ENCODE peak calls at places on chromosome 18, in eight cellular contexts. V is activated CD8-positive, alpha-beta T cell treated with anti-CD3 and anti-CD28 coated beads for 36 hours; Y is epithelial cell of proximal tubule; U is nephron progenitor cell; F is neural progenitor cell; C is fibroblast of the aortic adventitia; O is heart left ventricle; H is lower lobe of right lung. E is an unnamed sample.

GRCh38 chr18:48749768-48750167 is 201.0 kb downstream of the SMAD7 start:
- DNase-seq in V (no peak), Y (peak), U (no peak), F (no peak), C (peak), O (peak), H (no peak), E (no peak)

GRCh38 chr18:38019292-38019691 is 453.7 kb upstream of the CELF4 start:
- DNase-seq in V (no peak), Y (no peak), U (no peak), F (peak), C (no peak), O (no peak), H (no peak), E (no peak)

GRCh38 chr18:34352385-34353163 is 127.9 kb upstream of the NOL4 start:
- DNase-seq in V (no peak), Y (no peak), U (no peak), F (peak), C (no peak), O (no peak), H (no peak), E (no peak)

GRCh38 chr18:79494936-79495335 is 99.2 kb downstream of the NFATC1 start:
- DNase-seq in V (no peak), Y (no peak), U (no peak), F (no peak), C (no peak), O (no peak), H (peak), E (peak)

GRCh38 chr18:34767601-34768027 is 57.5 kb downstream of the DTNA start:
- DNase-seq in V (no peak), Y (peak), U (no peak), F (no peak), C (peak), O (no peak), H (no peak), E (no peak)

GRCh38 chr18:79378416-79379250 is 17.1 kb upstream of the NFATC1 start:
- DNase-seq in V (peak), Y (no peak), U (peak), F (peak), C (peak), O (peak), H (peak), E (peak)

GRCh38 chr18:68693091-68693815 is 21.7 kb downstream of the TMX3 start:
- DNase-seq in V (no peak), Y (no peak), U (no peak), F (no peak), C (no peak), O (no peak), H (peak), E (no peak)

GRCh38 chr18:8797206-8797605 is 91.8 kb downstream of the MTCL1 start:
- DNase-seq in V (no peak), Y (no peak), U (no peak), F (no peak), C (no peak), O (no peak), H (no peak), E (no peak)

GRCh38 chr18:63850010-63850409 is 37.5 kb upstream of the SERPINB2 start:
- DNase-seq in V (peak), Y (no peak), U (peak), F (peak), C (peak), O (no peak), H (no peak), E (peak)
- TF ChIP-seq CTCF in V (no peak), Y (peak), U (peak), F (peak), C (peak), O (no peak), H (peak), E (no peak)

DNA sequence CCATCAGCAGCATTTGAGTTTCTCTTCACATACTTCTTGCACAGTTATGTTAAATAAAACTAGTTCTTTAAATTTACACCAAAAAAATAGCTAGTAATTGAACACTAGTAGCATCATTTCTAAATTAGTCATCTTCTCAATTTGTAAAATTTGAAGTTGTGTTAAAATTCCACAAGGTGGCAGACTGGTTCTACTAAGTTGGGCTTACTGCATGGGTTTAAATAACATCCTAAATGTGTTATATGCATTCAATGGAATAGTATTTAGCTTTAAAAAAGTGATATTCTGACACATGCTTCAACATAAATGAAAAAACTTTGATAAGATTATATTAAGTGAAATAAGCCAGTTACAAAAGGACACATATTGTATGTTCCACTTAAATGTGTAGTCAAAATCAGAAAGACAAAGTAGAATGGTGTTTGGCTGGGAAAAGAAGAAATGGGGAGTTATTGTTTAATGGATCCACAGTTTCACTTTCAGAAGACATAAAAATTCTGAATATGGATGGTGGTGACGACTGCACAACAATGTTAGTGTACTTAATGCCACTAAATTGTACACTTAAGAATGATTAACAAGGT is 28.7 kb upstream of the RPRD1A start:
- DNase-seq in V (no peak), Y (peak), U (no peak), F (peak), C (peak), O (no peak), H (no peak), E (no peak)
- TF ChIP-seq CTCF in V (peak), Y (peak), U (peak), F (peak), C (peak), O (peak), H (peak), E (peak)

GRCh38 chr18:31503011-31503410 is 5.0 kb downstream of the DSG2 start:
- DNase-seq in V (no peak), Y (no peak), U (no peak), F (no peak), C (no peak), O (no peak), H (no peak), E (no peak)

GRCh38 chr18:31504455-31505147 is 6.6 kb downstream of the DSG2 start:
- DNase-seq in V (no peak), Y (no peak), U (no peak), F (no peak), C (no peak), O (no peak), H (no peak), E (no peak)

GRCh38 chr18:31508781-31509180 is 10.8 kb downstream of the DSG2 start:
- DNase-seq in V (no peak), Y (no peak), U (no peak), F (no peak), C (no peak), O (no peak), H (no peak), E (no peak)

GRCh38 chr18:31505161-31505560 is 7.2 kb downstream of the DSG2 start:
- DNase-seq in V (no peak), Y (no peak), U (no peak), F (no peak), C (no peak), O (no peak), H (no peak), E (no peak)

DNA sequence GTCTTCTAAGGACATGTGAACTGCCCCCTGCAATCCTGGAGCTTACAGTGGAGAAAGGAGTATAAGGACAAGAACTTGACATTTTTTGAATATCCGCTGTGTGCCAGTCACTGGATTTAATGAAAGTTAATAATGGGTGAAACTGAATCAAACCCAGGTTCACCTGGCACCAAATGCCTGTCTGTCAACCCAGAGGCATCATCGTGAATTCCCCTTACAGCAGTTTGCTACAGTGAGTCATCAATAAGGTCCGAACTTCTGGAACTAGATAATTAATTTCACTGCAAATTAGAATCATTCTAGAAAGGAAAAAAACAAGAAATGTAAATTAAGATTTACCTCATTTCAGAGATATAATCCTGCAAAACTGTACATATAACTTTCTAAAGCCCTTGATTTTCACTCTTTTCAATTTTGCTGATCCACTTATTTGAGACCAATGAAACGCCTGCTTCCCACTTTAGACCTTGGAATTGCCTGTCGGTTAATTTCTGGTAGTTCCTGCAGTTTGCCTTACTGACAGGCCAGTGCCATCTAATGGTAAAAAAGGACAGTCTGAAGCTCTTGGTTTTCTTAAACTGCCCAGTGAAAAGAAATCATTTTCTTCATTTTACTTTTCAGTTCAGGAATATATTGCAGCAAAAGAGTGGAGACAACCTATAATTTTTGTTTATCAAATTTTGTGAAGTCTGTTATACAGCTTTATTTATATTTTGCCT is 8.2 kb downstream of the DSG2 start:
- DNase-seq in V (no peak), Y (no peak), U (no peak), F (no peak), C (peak), O (no peak), H (no peak), E (no peak)
- TF ChIP-seq CTCF in V (no peak), Y (peak), U (peak), F (peak), C (peak), O (peak), H (no peak), E (no peak)

DNA sequence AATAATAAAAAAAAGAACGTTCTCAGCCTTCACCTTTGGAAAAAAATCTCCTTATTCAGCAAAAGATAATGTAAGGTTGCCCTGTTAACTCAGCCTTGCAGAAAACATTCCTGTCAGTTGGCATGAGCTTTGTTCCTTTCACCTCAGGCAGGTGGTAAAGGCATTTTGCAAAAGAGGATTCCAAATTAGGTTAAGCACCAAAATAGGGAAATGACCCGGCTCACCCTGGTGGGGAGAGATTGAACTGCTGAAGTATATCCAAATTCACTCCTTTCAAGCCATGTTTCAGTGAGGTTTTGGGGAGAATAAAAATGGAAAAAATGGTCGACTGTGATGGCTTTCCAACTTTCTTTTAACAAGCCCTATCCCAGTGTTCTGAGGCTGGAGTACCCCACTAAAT is 1988.8 kb upstream of the PIK3C3 start:
- DNase-seq in V (no peak), Y (no peak), U (no peak), F (peak), C (no peak), O (no peak), H (no peak), E (no peak)
- TF ChIP-seq CTCF in V (no peak), Y (peak), U (peak), F (peak), C (no peak), O (peak), H (no peak), E (peak)

GRCh38 chr18:2139676-2140075 is 431.6 kb downstream of the METTL4 start:
- DNase-seq in V (no peak), Y (peak), U (no peak), F (no peak), C (peak), O (no peak), H (no peak), E (no peak)

GRCh38 chr18:2135309-2135708 is 436.0 kb downstream of the METTL4 start:
- DNase-seq in V (no peak), Y (no peak), U (no peak), F (peak), C (no peak), O (no peak), H (no peak), E (no peak)

DNA sequence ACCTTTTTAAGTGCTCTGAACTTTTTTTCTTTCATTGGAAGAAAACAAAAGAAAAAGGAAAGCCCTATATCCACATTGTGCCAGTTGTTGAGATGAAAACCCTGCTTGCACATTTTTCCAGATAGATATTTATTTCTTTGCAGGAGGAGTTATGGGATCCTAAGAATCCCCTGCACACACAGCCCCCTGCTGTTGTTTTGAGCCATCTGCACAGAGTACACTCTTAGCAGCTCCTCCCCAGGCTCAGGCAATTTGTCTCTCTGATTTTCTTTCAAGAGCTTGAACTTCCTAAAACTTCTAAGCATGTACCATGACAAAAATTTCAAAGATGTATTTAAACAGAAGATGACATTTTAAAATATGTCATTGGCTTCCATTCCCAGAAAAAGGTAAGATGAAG is 436.9 kb downstream of the METTL4 start:
- DNase-seq in V (no peak), Y (no peak), U (no peak), F (no peak), C (no peak), O (no peak), H (no peak), E (no peak)
- TF ChIP-seq CTCF in V (no peak), Y (no peak), U (no peak), F (no peak), C (peak), O (no peak), H (no peak), E (no peak)

DNA sequence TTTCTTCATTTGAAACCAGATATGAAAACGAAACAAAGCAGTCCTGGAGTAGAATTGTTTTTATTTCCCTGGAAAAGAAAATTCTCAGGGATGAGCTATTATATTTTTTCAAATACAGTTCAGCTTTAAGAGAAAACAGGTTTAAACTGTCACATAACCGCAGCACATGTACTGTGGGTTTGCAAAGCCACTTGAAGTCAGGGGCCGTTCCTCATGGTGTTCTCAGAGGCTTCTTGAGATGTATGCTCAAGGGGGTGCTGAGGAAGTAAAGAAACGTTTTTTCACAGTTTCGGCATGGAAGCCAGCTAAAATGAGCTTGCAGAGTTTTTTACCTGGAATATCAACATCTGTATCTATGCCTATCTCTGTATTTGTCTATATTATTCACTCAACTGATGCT is 225.2 kb downstream of the MC4R start:
- DNase-seq in V (no peak), Y (no peak), U (no peak), F (no peak), C (no peak), O (no peak), H (no peak), E (no peak)
- TF ChIP-seq CTCF in V (no peak), Y (no peak), U (no peak), F (no peak), C (no peak), O (no peak), H (no peak), E (no peak)

DNA sequence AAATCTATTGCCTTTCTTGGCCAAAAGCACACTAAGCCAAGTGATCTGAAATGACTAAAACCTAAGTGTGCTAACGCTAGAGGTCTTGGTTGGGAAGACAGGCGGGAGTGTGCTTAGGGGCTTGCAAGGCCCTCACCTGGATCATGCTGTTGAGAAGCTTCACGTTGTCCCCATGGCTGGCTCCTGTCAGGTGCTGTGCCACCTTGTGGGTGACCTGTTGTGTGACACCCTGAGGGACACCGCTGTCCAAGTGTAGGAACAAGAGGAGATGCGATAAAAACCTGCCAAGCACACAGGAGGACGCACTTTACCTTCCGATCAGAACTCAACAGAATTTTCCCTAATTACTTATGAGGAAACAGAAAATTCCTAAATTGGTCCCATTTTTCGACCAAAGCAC is 50.8 kb downstream of the EPG5 start:
- DNase-seq in V (peak), Y (no peak), U (no peak), F (peak), C (no peak), O (no peak), H (no peak), E (no peak)
- TF ChIP-seq CTCF in V (peak), Y (no peak), U (no peak), F (peak), C (no peak), O (no peak), H (no peak), E (no peak)